ENCODE peak calls at places on chromosomes 3 and 15, in eight cellular contexts. One of them, this sample, is unnamed.

GRCh38 chr3:39098473-39099000 is 8.9 kb downstream of the GORASP1 start:
- DNase-seq in H1: no peak
- DNase-seq in HCT116: no peak
- DNase-seq in GM23338: no peak
- DNase-seq in K562: no peak
- DNase-seq in HepG2: no peak
- DNase-seq in endothelial cell of umbilical vein: no peak
- DNase-seq in GM12878: no peak
- DNase-seq in this sample: no peak

GRCh38 chr15:93831641-93832040 is 399.7 kb upstream of the MCTP2 start:
- DNase-seq in H1: no peak
- DNase-seq in HCT116: no peak
- DNase-seq in GM23338: no peak
- DNase-seq in K562: no peak
- DNase-seq in HepG2: no peak
- DNase-seq in endothelial cell of umbilical vein: no peak
- DNase-seq in GM12878: no peak
- DNase-seq in this sample: no peak

GRCh38 chr3:29936054-29936453 is 655.2 kb downstream of the RBMS3 start:
- DNase-seq in H1: no peak
- DNase-seq in HCT116: no peak
- DNase-seq in GM23338: no peak
- DNase-seq in K562: no peak
- DNase-seq in HepG2: no peak
- DNase-seq in endothelial cell of umbilical vein: no peak
- DNase-seq in GM12878: peak
- DNase-seq in this sample: no peak

GRCh38 chr3:141127344-141128125 is 76.4 kb downstream of the SPSB4 start:
- DNase-seq in H1: no peak
- DNase-seq in HCT116: no peak
- DNase-seq in GM23338: no peak
- DNase-seq in K562: no peak
- DNase-seq in HepG2: no peak
- DNase-seq in endothelial cell of umbilical vein: no peak
- DNase-seq in GM12878: no peak
- DNase-seq in this sample: no peak

GRCh38 chr3:197508051-197508451 is 47.7 kb downstream of the BDH1 start:
- DNase-seq in H1: no peak
- DNase-seq in HCT116: no peak
- DNase-seq in GM23338: no peak
- DNase-seq in K562: no peak
- DNase-seq in HepG2: no peak
- DNase-seq in endothelial cell of umbilical vein: no peak
- DNase-seq in GM12878: no peak
- DNase-seq in this sample: no peak

GRCh38 chr3:33962383-33962782 is 164.0 kb downstream of the PDCD6IP start:
- DNase-seq in H1: no peak
- DNase-seq in HCT116: no peak
- DNase-seq in GM23338: no peak
- DNase-seq in K562: no peak
- DNase-seq in HepG2: no peak
- DNase-seq in endothelial cell of umbilical vein: no peak
- DNase-seq in GM12878: no peak
- DNase-seq in this sample: no peak

GRCh38 chr3:113140876-113141275 is 70.5 kb upstream of the BOC start:
- DNase-seq in H1: no peak
- DNase-seq in HCT116: no peak
- DNase-seq in GM23338: no peak
- DNase-seq in K562: no peak
- DNase-seq in HepG2: no peak
- DNase-seq in endothelial cell of umbilical vein: peak
- DNase-seq in GM12878: no peak
- DNase-seq in this sample: no peak

GRCh38 chr15:57436961-57437360 is 60.7 kb downstream of the CGNL1 start:
- DNase-seq in H1: no peak
- DNase-seq in HCT116: no peak
- DNase-seq in GM23338: no peak
- DNase-seq in K562: no peak
- DNase-seq in HepG2: no peak
- DNase-seq in endothelial cell of umbilical vein: no peak
- DNase-seq in GM12878: no peak
- DNase-seq in this sample: no peak

GRCh38 chr3:49900491-49901153 is 3.1 kb downstream of the MST1R start:
- DNase-seq in H1: no peak
- DNase-seq in HCT116: peak
- DNase-seq in GM23338: peak
- DNase-seq in K562: no peak
- DNase-seq in HepG2: no peak
- DNase-seq in endothelial cell of umbilical vein: no peak
- DNase-seq in GM12878: no peak
- DNase-seq in this sample: no peak

GRCh38 chr3:197487911-197488391 is 67.8 kb downstream of the BDH1 start:
- DNase-seq in H1: no peak
- DNase-seq in HCT116: no peak
- DNase-seq in GM23338: no peak
- DNase-seq in K562: no peak
- DNase-seq in HepG2: peak
- DNase-seq in endothelial cell of umbilical vein: peak
- DNase-seq in GM12878: no peak
- DNase-seq in this sample: no peak

GRCh38 chr3:32961189-32961715 is 9.8 kb downstream of the CCR4 start:
- DNase-seq in H1: no peak
- DNase-seq in HCT116: no peak
- DNase-seq in GM23338: no peak
- DNase-seq in K562: no peak
- DNase-seq in HepG2: no peak
- DNase-seq in endothelial cell of umbilical vein: no peak
- DNase-seq in GM12878: no peak
- DNase-seq in this sample: no peak

GRCh38 chr15:63983071-63983711 is 63.1 kb downstream of the DAPK2 start:
- DNase-seq in H1: no peak
- DNase-seq in HCT116: no peak
- DNase-seq in GM23338: no peak
- DNase-seq in K562: no peak
- DNase-seq in HepG2: no peak
- DNase-seq in endothelial cell of umbilical vein: peak
- DNase-seq in GM12878: no peak
- DNase-seq in this sample: no peak

GRCh38 chr15:91593081-91593480 is 260.4 kb upstream of the SLCO3A1 start:
- DNase-seq in H1: no peak
- DNase-seq in HCT116: no peak
- DNase-seq in GM23338: no peak
- DNase-seq in K562: no peak
- DNase-seq in HepG2: no peak
- DNase-seq in endothelial cell of umbilical vein: no peak
- DNase-seq in GM12878: no peak
- DNase-seq in this sample: no peak

GRCh38 chr15:33279613-33280205 is 31.1 kb upstream of the RYR3 start:
- DNase-seq in H1: no peak
- DNase-seq in HCT116: no peak
- DNase-seq in GM23338: peak
- DNase-seq in K562: no peak
- DNase-seq in HepG2: no peak
- DNase-seq in endothelial cell of umbilical vein: peak
- DNase-seq in GM12878: no peak
- DNase-seq in this sample: no peak

GRCh38 chr3:142664819-142665218 is 59.0 kb upstream of the TRPC1 start:
- DNase-seq in H1: no peak
- DNase-seq in HCT116: no peak
- DNase-seq in GM23338: peak
- DNase-seq in K562: no peak
- DNase-seq in HepG2: peak
- DNase-seq in endothelial cell of umbilical vein: no peak
- DNase-seq in GM12878: no peak
- DNase-seq in this sample: no peak

GRCh38 chr3:56467801-56468183 is 475 bp downstream of the ERC2 start:
- DNase-seq in H1: no peak
- DNase-seq in HCT116: no peak
- DNase-seq in GM23338: peak
- DNase-seq in K562: no peak
- DNase-seq in HepG2: no peak
- DNase-seq in endothelial cell of umbilical vein: no peak
- DNase-seq in GM12878: no peak
- DNase-seq in this sample: no peak
- TF ChIP-seq EZH2 in H1: no peak
- TF ChIP-seq EZH2 in HCT116: no peak
- TF ChIP-seq EZH2 in GM23338: no peak
- TF ChIP-seq EZH2 in K562: no peak
- TF ChIP-seq EZH2 in HepG2: no peak
- TF ChIP-seq EZH2 in endothelial cell of umbilical vein: no peak
- TF ChIP-seq EZH2 in GM12878: no peak
- TF ChIP-seq EZH2 in this sample: no peak

DNA sequence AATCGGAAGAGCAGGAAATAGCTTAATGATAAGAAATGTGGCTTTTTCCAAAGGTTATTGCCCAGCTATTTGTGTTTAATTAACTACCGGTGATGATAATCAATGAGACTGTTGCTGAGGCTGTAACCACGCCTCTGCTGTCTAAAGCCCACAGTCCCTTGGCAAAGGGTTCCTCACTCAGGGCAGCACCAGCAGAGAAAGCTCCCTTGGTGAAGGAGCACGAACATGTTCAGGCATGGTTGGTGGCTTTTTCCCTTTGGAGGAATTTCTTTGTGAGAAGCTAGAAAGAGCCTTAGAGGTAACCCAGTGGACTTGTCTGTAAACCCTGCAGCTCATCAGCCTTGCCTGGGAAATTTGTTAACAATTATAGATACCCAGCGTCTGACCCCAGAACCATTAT is 7.5 kb upstream of the ST6GAL1 start:
- DNase-seq in H1: no peak
- DNase-seq in HCT116: no peak
- DNase-seq in GM23338: no peak
- DNase-seq in K562: no peak
- DNase-seq in HepG2: no peak
- DNase-seq in endothelial cell of umbilical vein: no peak
- DNase-seq in GM12878: no peak
- DNase-seq in this sample: no peak
- TF ChIP-seq POLR2AphosphoS5 in H1: no peak
- TF ChIP-seq POLR2AphosphoS5 in HCT116: no peak
- TF ChIP-seq POLR2AphosphoS5 in GM23338: no peak
- TF ChIP-seq POLR2AphosphoS5 in K562: no peak
- TF ChIP-seq POLR2AphosphoS5 in HepG2: no peak
- TF ChIP-seq POLR2AphosphoS5 in endothelial cell of umbilical vein: no peak
- TF ChIP-seq POLR2AphosphoS5 in GM12878: no peak
- TF ChIP-seq POLR2AphosphoS5 in this sample: no peak

GRCh38 chr3:188394588-188394987 is 240.6 kb downstream of the LPP start:
- DNase-seq in H1: no peak
- DNase-seq in HCT116: no peak
- DNase-seq in GM23338: no peak
- DNase-seq in K562: no peak
- DNase-seq in HepG2: no peak
- DNase-seq in endothelial cell of umbilical vein: no peak
- DNase-seq in GM12878: no peak
- DNase-seq in this sample: no peak

GRCh38 chr3:188397766-188398705 is 244.1 kb downstream of the LPP start:
- DNase-seq in H1: no peak
- DNase-seq in HCT116: no peak
- DNase-seq in GM23338: no peak
- DNase-seq in K562: no peak
- DNase-seq in HepG2: no peak
- DNase-seq in endothelial cell of umbilical vein: no peak
- DNase-seq in GM12878: no peak
- DNase-seq in this sample: no peak

GRCh38 chr3:188400494-188401243 is 246.7 kb downstream of the LPP start:
- DNase-seq in H1: no peak
- DNase-seq in HCT116: no peak
- DNase-seq in GM23338: no peak
- DNase-seq in K562: no peak
- DNase-seq in HepG2: no peak
- DNase-seq in endothelial cell of umbilical vein: no peak
- DNase-seq in GM12878: peak
- DNase-seq in this sample: no peak

GRCh38 chr3:188396251-188396650 is 242.3 kb downstream of the LPP start:
- DNase-seq in H1: no peak
- DNase-seq in HCT116: no peak
- DNase-seq in GM23338: no peak
- DNase-seq in K562: no peak
- DNase-seq in HepG2: no peak
- DNase-seq in endothelial cell of umbilical vein: no peak
- DNase-seq in GM12878: no peak
- DNase-seq in this sample: no peak

DNA sequence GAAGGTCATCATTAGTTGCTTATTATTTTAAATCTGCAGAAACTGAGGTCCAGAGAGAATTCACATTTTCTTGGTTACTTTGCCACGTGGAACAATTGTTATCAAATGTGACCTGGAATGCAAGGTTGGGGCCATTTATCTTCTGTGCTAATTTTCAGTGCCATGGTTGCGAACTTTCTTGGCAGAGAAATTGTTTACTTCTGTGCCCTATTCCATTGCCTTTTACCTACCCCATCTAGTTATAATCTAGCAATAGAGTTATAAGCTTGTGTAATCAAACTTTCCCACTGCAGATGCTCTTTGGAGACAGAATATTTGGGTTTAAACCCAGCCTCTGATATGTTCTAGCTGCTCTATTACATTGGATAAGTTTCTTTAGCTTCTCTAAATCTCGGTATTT is 242.9 kb downstream of the LPP start:
- DNase-seq in H1: no peak
- DNase-seq in HCT116: no peak
- DNase-seq in GM23338: no peak
- DNase-seq in K562: no peak
- DNase-seq in HepG2: no peak
- DNase-seq in endothelial cell of umbilical vein: peak
- DNase-seq in GM12878: no peak
- DNase-seq in this sample: no peak
- H3K4me3 ChIP-seq in H1: no peak
- H3K4me3 ChIP-seq in HCT116: no peak
- H3K4me3 ChIP-seq in GM23338: no peak
- H3K4me3 ChIP-seq in K562: no peak
- H3K4me3 ChIP-seq in HepG2: no peak
- H3K4me3 ChIP-seq in endothelial cell of umbilical vein: no peak
- H3K4me3 ChIP-seq in GM12878: no peak
- H3K4me3 ChIP-seq in this sample: no peak

GRCh38 chr15:65067645-65068416 is at the start of gene RASL12:
- DNase-seq in H1: no peak
- DNase-seq in HCT116: no peak
- DNase-seq in GM23338: peak
- DNase-seq in K562: peak
- DNase-seq in HepG2: no peak
- DNase-seq in endothelial cell of umbilical vein: no peak
- DNase-seq in GM12878: no peak
- DNase-seq in this sample: no peak
- TF ChIP-seq EZH2 in H1: no peak
- TF ChIP-seq EZH2 in HCT116: no peak
- TF ChIP-seq EZH2 in GM23338: no peak
- TF ChIP-seq EZH2 in K562: no peak
- TF ChIP-seq EZH2 in HepG2: no peak
- TF ChIP-seq EZH2 in endothelial cell of umbilical vein: peak
- TF ChIP-seq EZH2 in GM12878: no peak
- TF ChIP-seq EZH2 in this sample: no peak

This sample was measured in SK-N-MC.